ENCODE peak calls at places on chromosome 12, in ten cellular contexts. A is ovary, C is K562, R is stomach, W is upper lobe of right lung, P is sigmoid colon, J is dorsolateral prefrontal cortex, I is cardiac muscle cell, U is keratinocyte, S is lung. K is an unnamed sample. For H3K27me3, the result is how much of the 10 kb centered on the place peaks cover.

GRCh38 chr12:121279507-121279915 is 17.0 kb downstream of the CAMKK2 start:
- DNase-seq in A (peak), J (no peak), S (peak), U (no peak), C (peak), I (no peak), W (no peak), P (peak), R (no peak), K (no peak)

GRCh38 chr12:19482551-19483109 is 43.3 kb downstream of the AEBP2 start:
- DNase-seq in J (no peak), C (no peak), P (no peak), I (peak), A (no peak), W (no peak), R (no peak), U (peak), S (no peak), K (no peak)

GRCh38 chr12:68944296-68945076 is 11.5 kb upstream of the CPM start:
- DNase-seq in R (no peak), S (no peak), I (no peak), J (no peak), P (no peak), C (no peak), U (no peak), A (no peak), W (no peak), K (no peak)

GRCh38 chr12:128627659-128628058 is 196.1 kb downstream of the SLC15A4 start:
- DNase-seq in W (no peak), R (no peak), I (no peak), C (no peak), A (no peak), J (no peak), P (no peak), U (no peak), S (no peak), K (no peak)

GRCh38 chr12:111408116-111408440 is 2.4 kb downstream of the SH2B3 start:
- DNase-seq in C (no peak), W (no peak), A (no peak), R (no peak), I (no peak), U (no peak), J (no peak), S (no peak), P (no peak), K (no peak)

GRCh38 chr12:15752780-15753179 is 36.4 kb downstream of the EPS8 start:
- DNase-seq in W (no peak), J (no peak), C (no peak), R (no peak), P (no peak), A (no peak), I (no peak), S (no peak), U (no peak), K (no peak)

GRCh38 chr12:24080465-24080864 is 131.0 kb upstream of the SOX5 start:
- DNase-seq in S (no peak), U (no peak), P (no peak), W (no peak), A (no peak), R (no peak), J (no peak), I (no peak), C (no peak), K (no peak)

GRCh38 chr12:26466709-26467108 is 271.3 kb downstream of the SSPN start:
- DNase-seq in J (no peak), C (no peak), P (no peak), W (no peak), I (no peak), R (no peak), U (no peak), S (no peak), A (no peak), K (no peak)

GRCh38 chr12:89216141-89216952 is 136.0 kb downstream of the DUSP6 start:
- DNase-seq in I (no peak), S (no peak), A (no peak), J (no peak), R (no peak), C (no peak), P (no peak), W (no peak), U (no peak), K (no peak)

GRCh38 chr12:86264451-86265328 is 8.5 kb upstream of the MGAT4C start:
- DNase-seq in J (no peak), R (peak), U (no peak), W (peak), A (no peak), P (peak), I (peak), C (no peak), S (peak), K (no peak)

GRCh38 chr12:69000540-69001243 is 67.7 kb upstream of the CPM start:
- DNase-seq in J (no peak), U (no peak), I (no peak), W (no peak), P (no peak), S (no peak), A (no peak), C (no peak), R (no peak), K (no peak)

GRCh38 chr12:11705010-11705409 is 55.5 kb downstream of the ETV6 start:
- DNase-seq in C (no peak), R (no peak), U (peak), I (no peak), W (no peak), S (no peak), P (peak), J (no peak), A (no peak), K (no peak)

GRCh38 chr12:111616177-111616623 is 17.1 kb upstream of the ATXN2 start:
- DNase-seq in S (no peak), R (no peak), A (peak), P (no peak), J (no peak), I (no peak), U (no peak), C (no peak), W (no peak), K (no peak)

GRCh38 chr12:32146074-32146873 is 39.6 kb downstream of the BICD1 start:
- DNase-seq in A (no peak), P (no peak), C (no peak), R (no peak), I (no peak), W (no peak), U (no peak), S (no peak), J (no peak), K (no peak)

GRCh38 chr12:7072024-7072423 is 11.5 kb downstream of the C1S start:
- DNase-seq in J (no peak), U (no peak), A (no peak), P (no peak), W (no peak), R (no peak), C (no peak), S (no peak), I (no peak), K (no peak)

GRCh38 chr12:49079796-49080195 is 10.0 kb upstream of the RHEBL1 start:
- DNase-seq in A (no peak), U (no peak), C (no peak), S (no peak), R (no peak), I (no peak), W (no peak), P (no peak), J (no peak), K (no peak)

GRCh38 chr12:132558861-132559623 is 51.3 kb downstream of the LRCOL1 start:
- DNase-seq in S (no peak), A (no peak), R (no peak), P (no peak), J (no peak), C (no peak), U (no peak), I (no peak), W (no peak), K (no peak)

GRCh38 chr12:6929806-6930452 is 2.2 kb downstream of the ATN1 start:
- DNase-seq in I (no peak), R (no peak), W (no peak), U (no peak), A (peak), J (no peak), P (no peak), C (no peak), S (no peak), K (no peak)

GRCh38 chr12:68882251-68882964 is 50.6 kb downstream of the CPM start:
- DNase-seq in I (no peak), C (no peak), W (no peak), R (no peak), A (no peak), U (no peak), J (no peak), P (no peak), S (no peak), K (no peak)

GRCh38 chr12:101857043-101857558 is 20.3 kb upstream of the DRAM1 start:
- DNase-seq in P (no peak), W (no peak), C (no peak), S (no peak), U (no peak), J (no peak), R (no peak), A (no peak), I (no peak), K (no peak)

GRCh38 chr12:122051231-122051876 is 27.2 kb upstream of the MLXIP start:
- DNase-seq in R (no peak), C (no peak), S (no peak), P (peak), W (no peak), I (no peak), J (no peak), U (no peak), A (peak), K (no peak)

GRCh38 chr12:31645944-31646343 is 13.5 kb upstream of the ETFBKMT start:
- DNase-seq in P (no peak), A (no peak), C (no peak), I (no peak), S (no peak), U (no peak), J (no peak), R (no peak), W (no peak), K (no peak)

GRCh38 chr12:122227341-122227740 is 1.5 kb upstream of the DIABLO start:
- DNase-seq in A (peak), U (no peak), J (no peak), C (no peak), W (no peak), S (no peak), I (no peak), P (no peak), R (no peak), K (no peak)

GRCh38 chr12:128807161-128807724 is 16.5 kb downstream of the SLC15A4 start:
- DNase-seq in I (no peak), C (no peak), P (peak), W (no peak), S (no peak), J (no peak), A (no peak), R (no peak), U (no peak), K (no peak)

DNA sequence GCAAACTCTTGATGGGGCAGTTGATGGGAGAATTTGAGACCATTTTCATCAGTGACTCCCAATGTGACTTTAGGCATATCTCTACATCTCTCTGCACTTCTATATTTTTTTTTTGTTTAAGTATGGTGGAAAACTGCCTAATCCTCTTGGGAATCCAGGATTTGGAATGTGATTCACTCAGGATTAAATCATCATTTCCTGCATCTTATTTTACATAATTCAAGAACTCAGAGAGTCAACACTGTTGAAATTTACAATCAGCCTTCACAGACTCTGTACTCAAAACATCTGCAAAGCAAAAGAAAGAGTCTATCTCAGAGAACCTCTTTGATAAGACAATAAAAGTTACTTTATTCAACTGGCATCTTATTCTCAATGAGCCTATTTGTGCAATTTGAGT is 260.7 kb upstream of the NOS1 start:
- DNase-seq in W (no peak), R (no peak), S (no peak), I (no peak), J (no peak), C (no peak), P (no peak), U (no peak), A (no peak), K (no peak)
- H3K27ac ChIP-seq in W (no peak), R (no peak), S (no peak), I (no peak), J (no peak), C (no peak), P (no peak), U (no peak), A (no peak), K (no peak)

DNA sequence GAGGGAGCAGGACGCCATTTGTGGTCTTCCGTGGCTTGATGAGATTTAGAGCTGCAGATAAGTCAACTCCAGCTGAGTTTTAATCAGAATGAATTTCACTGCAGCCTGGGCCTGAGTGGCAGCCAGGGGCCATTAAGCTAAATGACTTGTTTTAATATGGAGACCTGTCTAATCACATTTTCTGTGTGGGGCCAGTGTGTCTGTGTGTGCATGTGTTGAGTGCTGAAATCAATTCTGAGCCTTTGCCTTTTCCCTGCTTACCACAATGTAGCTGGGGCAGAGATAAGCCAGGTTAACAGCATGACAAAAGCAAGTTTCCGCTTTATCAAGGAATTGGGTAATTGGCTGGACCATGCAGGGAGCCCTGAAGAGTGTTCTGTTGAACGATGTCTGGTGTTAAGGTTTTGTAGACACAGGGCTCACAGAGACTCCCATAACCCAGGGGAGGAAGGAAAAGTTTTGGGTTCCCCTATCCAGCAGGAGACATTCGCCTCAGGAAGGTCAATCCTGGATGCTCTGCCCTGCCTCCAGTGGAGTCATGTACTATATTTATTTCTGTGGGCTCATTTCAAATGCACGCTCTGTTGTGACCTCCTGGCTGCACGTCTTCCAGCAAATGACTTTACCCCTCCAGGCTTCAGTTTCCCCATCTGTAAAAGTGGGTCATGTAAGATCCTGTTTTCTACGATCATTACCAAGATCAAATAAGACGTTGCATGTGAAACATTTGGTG is 24.2 kb downstream of the RPH3A start:
- DNase-seq in C (no peak), U (no peak), P (no peak), W (no peak), R (no peak), A (no peak), I (peak), J (no peak), S (no peak), K (no peak)
- H3K27me3 ChIP-seq in C (under half), U (under half), P (under half), W (under half), R (under half), A (under half), I (under half), J (under half), S (under half), K (under half)

GRCh38 chr12:115983226-115983798 is 294.2 kb downstream of the MED13L start:
- DNase-seq in W (no peak), U (no peak), A (no peak), P (no peak), I (peak), J (no peak), S (no peak), C (no peak), R (no peak), K (no peak)
- TF ChIP-seq CTCF in W (no peak), U (peak), A (no peak), P (no peak), I (peak), J (no peak), S (no peak), C (peak), R (no peak), K (no peak)

DNA sequence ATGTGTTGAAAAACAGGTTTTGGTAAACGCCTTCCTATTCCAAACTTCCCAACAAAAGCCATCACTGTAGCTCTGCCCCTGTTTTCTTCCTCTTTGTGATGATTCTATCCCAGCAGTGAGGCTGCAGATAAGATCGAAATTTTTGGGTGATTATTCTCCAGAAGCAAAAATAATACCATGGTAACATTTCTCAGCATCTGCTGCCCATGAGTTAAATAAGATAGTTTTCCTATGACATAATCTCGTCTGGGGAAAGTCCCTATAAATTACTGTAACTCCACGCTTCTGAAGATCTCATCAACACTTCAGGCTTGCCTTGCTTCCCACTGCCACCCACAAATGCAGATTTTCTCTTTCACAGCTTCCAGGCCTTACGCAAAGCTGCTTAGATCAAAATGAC is 24.5 kb upstream of the PTPRB start:
- DNase-seq in A (no peak), U (peak), R (no peak), W (no peak), J (no peak), P (no peak), I (no peak), S (no peak), C (no peak), K (no peak)
- H3K27ac ChIP-seq in A (no peak), U (peak), R (no peak), W (peak), J (no peak), P (no peak), I (no peak), S (no peak), C (peak), K (no peak)

DNA sequence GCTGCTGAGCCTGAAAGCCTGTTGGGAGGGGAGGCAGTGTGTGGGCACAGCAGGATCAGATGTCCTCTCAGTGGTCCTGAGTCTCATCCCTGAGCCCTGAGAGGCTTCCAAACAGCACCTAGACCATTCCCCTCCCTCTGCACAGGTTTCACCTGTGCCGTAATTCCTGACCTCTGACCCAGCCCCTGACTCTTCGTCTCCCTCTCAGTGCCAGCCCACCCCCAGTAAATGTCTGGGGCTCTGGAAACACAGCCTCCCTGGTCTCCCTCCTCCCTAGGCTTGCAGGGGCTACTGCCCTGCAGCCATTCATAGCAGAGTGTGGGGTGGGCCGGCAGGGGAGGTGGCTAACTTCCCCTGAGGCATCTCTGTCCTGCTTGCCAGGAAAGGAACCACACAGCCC is 66.8 kb downstream of the PRMT8 start:
- DNase-seq in P (no peak), W (no peak), S (no peak), I (no peak), C (no peak), R (no peak), U (no peak), A (no peak), J (no peak), K (no peak)
- H3K27me3 ChIP-seq in P (under half), W (under half), S (under half), I (under half), C (under half), R (under half), U (under half), A (under half), J (under half), K (under half)

GRCh38 chr12:130299574-130299973 is 38.1 kb upstream of the PIWIL1 start:
- DNase-seq in R (no peak), W (no peak), S (no peak), I (no peak), C (no peak), J (no peak), P (no peak), A (no peak), U (no peak), K (no peak)

GRCh38 chr12:130301577-130301976 is 36.1 kb upstream of the PIWIL1 start:
- DNase-seq in W (no peak), I (no peak), C (no peak), J (no peak), S (peak), R (no peak), U (no peak), A (no peak), P (no peak), K (no peak)

GRCh38 chr12:130300725-130301124 is 37.0 kb upstream of the PIWIL1 start:
- DNase-seq in W (no peak), C (no peak), P (no peak), I (no peak), R (no peak), J (no peak), S (no peak), U (no peak), A (no peak), K (no peak)

GRCh38 chr12:130300090-130300489 is 37.6 kb upstream of the PIWIL1 start:
- DNase-seq in C (no peak), J (no peak), W (no peak), U (no peak), P (no peak), I (no peak), A (no peak), R (no peak), S (no peak), K (no peak)

DNA sequence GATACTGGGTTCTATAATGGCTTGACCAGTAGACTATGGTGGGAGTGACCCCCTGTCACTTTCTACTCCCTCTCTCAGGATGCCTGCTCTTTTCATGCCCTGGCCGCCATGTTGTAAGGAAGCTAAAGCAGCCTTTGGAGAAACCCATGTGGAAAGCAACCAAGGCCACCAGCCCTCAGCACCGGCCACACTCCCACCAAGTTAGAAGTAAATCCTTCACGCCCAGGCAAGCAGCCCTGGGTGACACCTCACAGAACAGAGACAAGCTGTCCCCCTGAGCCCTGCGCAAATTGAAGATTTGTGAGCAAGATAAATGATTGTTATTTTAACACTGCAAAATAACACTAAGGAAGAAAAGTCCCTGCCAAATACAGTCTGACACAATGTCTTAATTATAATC is 39.4 kb upstream of the PIWIL1 start:
- DNase-seq in U (no peak), C (no peak), R (no peak), W (no peak), I (no peak), J (no peak), S (no peak), A (no peak), P (no peak), K (no peak)
- TF ChIP-seq CTCF in U (no peak), C (no peak), R (no peak), W (no peak), I (no peak), J (no peak), S (no peak), A (no peak), P (no peak), K (no peak)

GRCh38 chr12:21773263-21773741 is 1.2 kb downstream of the KCNJ8 start:
- DNase-seq in A (peak), J (no peak), I (peak), P (peak), W (peak), C (peak), U (no peak), R (no peak), S (peak), K (no peak)
- H3K27ac ChIP-seq in A (no peak), J (peak), I (no peak), P (peak), W (peak), C (no peak), U (no peak), R (peak), S (peak), K (no peak)

GRCh38 chr12:4939418-4940023 is 29.8 kb downstream of the KCNA1 start:
- DNase-seq in A (no peak), U (no peak), C (no peak), S (no peak), R (no peak), I (no peak), W (no peak), J (no peak), P (no peak), K (no peak)
- H3K27me3 ChIP-seq in A (under half), U (under half), C (under half), S (under half), R (under half), I (under half), W (under half), J (under half), P (under half), K (under half)